ENCODE peak calls at places on chromosomes 5 and 9, in ten cellular contexts. K, W, G, N, X, E, S, V, R and A are unnamed samples.

GRCh38 chr9:107569171-107569570 is 79.6 kb upstream of the KLF4 start:
- DNase-seq in G (no peak), W (no peak), N (no peak), V (no peak), R (no peak), K (peak), X (no peak), E (no peak), S (no peak), A (no peak)

GRCh38 chr5:58491216-58491892 is at the start of gene GAPT:
- DNase-seq in W (no peak), G (no peak), E (no peak), V (no peak), S (no peak), X (no peak), R (no peak), K (no peak), N (no peak), A (no peak)

GRCh38 chr5:77910789-77911188 is 134.7 kb upstream of the TBCA start:
- DNase-seq in G (no peak), R (no peak), E (no peak), N (no peak), S (no peak), K (no peak), W (no peak), V (no peak), X (no peak), A (no peak)

GRCh38 chr5:115333164-115333563 is 36.7 kb upstream of the CCDC112 start:
- DNase-seq in N (no peak), E (no peak), V (no peak), K (peak), X (peak), R (no peak), W (no peak), G (no peak), S (no peak), A (no peak)

GRCh38 chr5:109685916-109686315 is 3.8 kb upstream of the MAN2A1 start:
- DNase-seq in V (no peak), W (no peak), K (no peak), G (no peak), S (no peak), R (no peak), N (no peak), X (no peak), E (no peak), A (no peak)

GRCh38 chr9:78133751-78134150 is 102.1 kb upstream of the CEP78 start:
- DNase-seq in G (no peak), E (no peak), K (no peak), N (peak), V (no peak), X (no peak), W (no peak), R (no peak), S (no peak), A (no peak)

GRCh38 chr9:13817754-13818278 is 496.1 kb downstream of the NFIB start:
- DNase-seq in W (no peak), N (no peak), X (no peak), K (peak), E (peak), S (no peak), R (no peak), G (no peak), V (no peak), A (no peak)

GRCh38 chr9:82271099-82271498 is 282.5 kb downstream of the SPATA31D1 start:
- DNase-seq in X (no peak), S (no peak), K (peak), R (no peak), E (peak), V (peak), W (no peak), N (no peak), G (no peak), A (peak)

GRCh38 chr5:87746891-87747366 is 334.2 kb upstream of the CCNH start:
- DNase-seq in S (no peak), V (no peak), R (no peak), G (no peak), K (peak), E (no peak), W (no peak), X (no peak), N (no peak), A (no peak)

GRCh38 chr9:38687389-38687842 is 32.5 kb downstream of the FAM240B start:
- DNase-seq in G (no peak), V (no peak), W (no peak), X (no peak), N (peak), E (peak), K (peak), S (peak), R (peak), A (peak)

GRCh38 chr9:135209852-135210251 is 122.4 kb downstream of the OLFM1 start:
- DNase-seq in S (no peak), W (no peak), E (peak), X (no peak), R (no peak), N (no peak), V (no peak), K (no peak), G (no peak), A (no peak)

GRCh38 chr5:21424907-21425306 is 1428.2 kb downstream of the CDH12 start:
- DNase-seq in V (no peak), X (peak), N (no peak), E (no peak), S (no peak), R (no peak), G (no peak), W (no peak), K (peak), A (no peak)

GRCh38 chr9:109311731-109312130 is 9.1 kb downstream of the EPB41L4B start:
- DNase-seq in R (no peak), S (no peak), X (no peak), N (no peak), G (no peak), W (peak), E (peak), V (no peak), K (no peak), A (no peak)

GRCh38 chr5:179301376-179301775 is 43.9 kb downstream of the ADAMTS2 start:
- DNase-seq in G (no peak), X (no peak), S (no peak), N (no peak), R (no peak), W (no peak), V (no peak), E (no peak), K (no peak), A (no peak)

GRCh38 chr5:75363726-75364495 is 26.9 kb downstream of the HMGCR start:
- DNase-seq in V (no peak), R (peak), E (no peak), W (peak), S (no peak), N (peak), X (no peak), K (peak), G (peak), A (no peak)

GRCh38 chr5:123916331-123917121 is 404.5 kb downstream of the CSNK1G3 start:
- DNase-seq in K (peak), E (peak), R (no peak), G (no peak), N (peak), W (no peak), X (peak), S (no peak), V (peak), A (peak)

GRCh38 chr9:133928248-133928764 is 63.8 kb downstream of the VAV2 start:
- DNase-seq in V (no peak), E (no peak), X (no peak), G (no peak), N (no peak), W (no peak), S (no peak), K (peak), R (no peak), A (no peak)

GRCh38 chr5:134188092-134188491 is 11.3 kb upstream of the SKP1 start:
- DNase-seq in E (no peak), G (no peak), V (no peak), N (no peak), K (no peak), S (no peak), W (no peak), X (no peak), R (no peak), A (no peak)

GRCh38 chr5:170445936-170446335 is 56.8 kb upstream of the KCNMB1 start:
- DNase-seq in N (no peak), V (no peak), E (no peak), X (no peak), W (no peak), S (no peak), G (no peak), R (no peak), K (no peak), A (no peak)

GRCh38 chr5:9009931-9010652 is 535.8 kb downstream of the SEMA5A start:
- DNase-seq in S (no peak), X (no peak), W (no peak), V (no peak), N (peak), E (peak), R (no peak), K (peak), G (no peak), A (no peak)

GRCh38 chr5:83721878-83722779 is 1.5 kb upstream of the HAPLN1 start:
- DNase-seq in V (peak), E (peak), S (peak), R (peak), W (peak), G (peak), K (peak), N (no peak), X (peak), A (no peak)

GRCh38 chr9:112168197-112168596 is 6.9 kb downstream of the SUSD1 start:
- DNase-seq in N (no peak), K (no peak), G (no peak), X (no peak), S (no peak), R (no peak), E (no peak), V (no peak), W (no peak), A (no peak)

GRCh38 chr9:95645992-95646391 is 129.2 kb upstream of the PTCH1 start:
- DNase-seq in S (no peak), G (no peak), X (no peak), E (peak), V (no peak), N (peak), R (no peak), K (peak), W (no peak), A (no peak)

GRCh38 chr5:85340790-85341189 is 956.1 kb upstream of the EDIL3 start:
- DNase-seq in N (no peak), X (no peak), V (no peak), W (no peak), K (no peak), G (no peak), E (no peak), S (no peak), R (no peak), A (no peak)

GRCh38 chr5:36874465-36874864 is 2.1 kb upstream of the NIPBL start:
- DNase-seq in E (no peak), K (no peak), V (no peak), S (no peak), R (no peak), G (no peak), W (no peak), X (peak), N (peak), A (no peak)

GRCh38 chr9:36485647-36486453 is 85.8 kb upstream of the RNF38 start:
- DNase-seq in W (peak), R (peak), G (peak), S (no peak), X (peak), V (no peak), E (no peak), N (peak), K (peak), A (no peak)

GRCh38 chr5:57551974-57552537 is 69.4 kb upstream of the ACTBL2 start:
- DNase-seq in R (no peak), N (no peak), E (no peak), G (no peak), K (peak), V (no peak), S (no peak), X (no peak), W (no peak), A (no peak)

GRCh38 chr5:134578578-134579283 is 53.3 kb downstream of the JADE2 start:
- DNase-seq in S (peak), W (no peak), V (no peak), N (no peak), R (no peak), G (no peak), K (no peak), E (no peak), X (no peak), A (no peak)

GRCh38 chr9:121559183-121559582 is 59.5 kb upstream of the GGTA1 start:
- DNase-seq in X (no peak), K (peak), W (no peak), S (no peak), E (peak), V (no peak), G (no peak), N (no peak), R (no peak), A (peak)

GRCh38 chr9:107636596-107637405 is 147.2 kb upstream of the KLF4 start:
- DNase-seq in R (no peak), W (no peak), N (no peak), X (no peak), S (no peak), G (no peak), K (no peak), V (no peak), E (no peak), A (no peak)

GRCh38 chr9:32635362-32635761 is at the start of gene TAF1L:
- DNase-seq in X (no peak), W (no peak), E (no peak), N (no peak), G (no peak), K (no peak), S (no peak), R (no peak), V (no peak), A (no peak)

GRCh38 chr5:171961117-171961516 is 45.3 kb downstream of the FBXW11 start:
- DNase-seq in K (no peak), X (no peak), N (no peak), S (no peak), G (no peak), E (peak), V (no peak), R (no peak), W (no peak), A (no peak)

GRCh38 chr5:95841914-95842812 is 19.6 kb upstream of the GLRX start:
- DNase-seq in R (no peak), K (no peak), E (peak), X (no peak), W (no peak), S (no peak), V (no peak), G (no peak), N (peak), A (no peak)

GRCh38 chr5:95845401-95845800 is 22.9 kb upstream of the GLRX start:
- DNase-seq in K (no peak), W (no peak), E (no peak), N (no peak), G (no peak), S (no peak), X (peak), R (no peak), V (no peak), A (no peak)

GRCh38 chr5:95843733-95844223 is 21.3 kb upstream of the GLRX start:
- DNase-seq in K (no peak), X (no peak), E (peak), N (peak), R (no peak), G (no peak), V (no peak), W (no peak), S (no peak), A (no peak)

GRCh38 chr5:95840969-95841368 is 18.4 kb upstream of the GLRX start:
- DNase-seq in X (no peak), S (no peak), R (no peak), N (no peak), K (no peak), G (no peak), V (no peak), E (no peak), W (no peak), A (no peak)

DNA sequence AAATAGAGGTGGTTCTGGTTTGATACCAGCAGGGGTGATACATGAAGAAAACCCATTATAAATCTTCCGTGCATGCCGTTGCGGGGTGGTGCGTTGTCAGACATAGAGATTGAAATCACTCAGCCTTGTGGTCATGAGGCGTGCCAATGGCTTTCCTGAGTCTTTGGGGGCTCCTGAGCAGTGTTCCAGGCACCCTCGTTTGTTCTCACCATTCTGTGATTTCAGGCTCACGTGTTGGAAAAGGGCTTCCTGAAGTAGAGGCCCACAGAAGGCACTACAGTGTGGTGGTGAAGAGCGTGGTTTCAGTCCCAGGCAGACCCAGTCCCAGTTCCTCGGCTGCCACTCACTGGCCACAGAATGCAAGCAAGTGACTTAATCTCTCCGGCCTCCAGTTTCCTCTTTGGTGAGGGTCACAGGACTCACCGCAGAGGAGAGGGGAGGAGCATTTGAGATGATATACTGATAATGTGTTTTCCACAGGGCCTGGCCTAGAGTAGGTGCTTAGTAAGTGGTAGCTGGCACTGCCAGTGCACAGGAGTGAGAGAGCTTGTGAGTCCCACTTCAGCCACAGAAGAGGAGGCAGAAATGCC is 20.5 kb upstream of the GLRX start:
- DNase-seq in W (peak), R (peak), S (no peak), G (peak), E (peak), V (no peak), N (peak), K (peak), X (no peak), A (no peak)
- TF ChIP-seq CTCF in W (peak), R (no peak), S (no peak), G (no peak), E (peak), V (no peak), N (no peak), K (no peak), X (no peak), A (peak)

GRCh38 chr5:126692971-126693370 is 84.0 kb upstream of the LMNB1 start:
- DNase-seq in V (no peak), S (no peak), R (no peak), W (no peak), X (no peak), N (no peak), K (no peak), E (no peak), G (no peak), A (no peak)

GRCh38 chr5:126694403-126694802 is 82.5 kb upstream of the LMNB1 start:
- DNase-seq in X (no peak), E (no peak), W (no peak), V (no peak), N (no peak), G (no peak), K (peak), S (no peak), R (no peak), A (no peak)

GRCh38 chr5:126693806-126694205 is 83.1 kb upstream of the LMNB1 start:
- DNase-seq in W (no peak), R (no peak), E (no peak), K (no peak), V (no peak), X (no peak), S (no peak), G (no peak), N (no peak), A (no peak)

DNA sequence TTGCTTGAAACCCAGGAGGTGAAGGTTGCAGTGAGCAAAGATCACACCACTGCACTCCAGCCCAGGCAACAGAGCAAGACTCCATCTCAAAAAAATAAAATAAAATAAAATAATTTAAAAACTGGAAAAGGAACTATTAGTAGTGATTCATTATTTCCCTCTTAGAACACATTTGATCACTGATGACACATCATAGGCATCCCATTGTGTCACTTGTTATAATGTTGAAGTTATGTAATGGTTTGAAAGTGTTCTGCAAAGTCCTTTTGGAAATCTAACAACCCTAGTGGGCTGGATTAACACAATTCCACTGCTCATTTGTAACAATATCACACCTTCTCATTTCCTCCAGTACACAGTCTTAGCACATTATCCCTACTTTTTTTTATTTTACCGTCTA is 81.9 kb upstream of the LMNB1 start:
- DNase-seq in N (no peak), E (peak), R (no peak), X (no peak), G (no peak), K (peak), W (no peak), V (no peak), S (no peak), A (no peak)
- TF ChIP-seq CTCF in N (no peak), E (no peak), R (no peak), X (no peak), G (no peak), K (no peak), W (no peak), V (no peak), S (no peak), A (no peak)

DNA sequence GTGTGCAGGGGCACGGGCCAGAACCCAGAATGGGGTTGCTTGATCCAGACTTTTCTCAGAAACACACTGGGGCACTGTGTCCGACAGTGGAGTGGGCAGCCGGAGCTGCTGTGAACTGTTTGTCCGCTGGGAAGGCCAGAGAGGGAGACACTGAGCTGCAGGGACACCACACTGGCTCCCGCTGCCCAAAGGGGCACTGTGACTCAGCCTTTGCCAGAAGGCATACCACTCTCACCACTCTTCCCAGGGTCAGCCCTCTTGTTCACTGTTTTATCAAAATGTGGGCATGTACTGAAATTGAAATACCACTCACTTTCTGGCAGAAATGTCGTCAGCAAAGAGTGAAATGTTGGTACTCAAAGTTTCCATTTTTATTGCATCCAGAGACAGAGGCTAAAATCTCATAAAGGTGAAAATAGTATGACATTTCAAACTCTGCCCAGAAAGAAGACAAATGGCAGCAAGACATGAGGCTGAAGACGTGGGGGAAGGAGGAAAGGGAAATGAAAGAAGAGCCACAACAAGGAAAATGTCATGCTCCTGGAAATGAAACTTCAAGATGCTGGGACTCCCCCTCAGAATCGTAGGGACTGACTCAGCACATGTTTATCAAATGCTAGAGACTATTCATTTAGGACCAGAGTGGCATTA is 4.5 kb upstream of the IL7R start:
- DNase-seq in R (peak), X (no peak), N (peak), V (no peak), W (no peak), G (no peak), K (peak), E (no peak), S (peak), A (no peak)
- TF ChIP-seq CTCF in R (peak), X (no peak), N (no peak), V (no peak), W (peak), G (no peak), K (no peak), E (no peak), S (no peak), A (no peak)

GRCh38 chr5:150779397-150780179 is 1.0 kb downstream of the SMIM3 start:
- DNase-seq in G (no peak), X (no peak), E (peak), N (peak), W (no peak), S (no peak), K (peak), V (no peak), R (peak), A (no peak)
- TF ChIP-seq CTCF in G (no peak), X (peak), E (no peak), N (no peak), W (no peak), S (no peak), K (no peak), V (no peak), R (peak), A (no peak)

GRCh38 chr5:142149363-142149762 is 40.8 kb downstream of the NDFIP1 start:
- DNase-seq in V (no peak), R (no peak), X (no peak), G (no peak), E (no peak), S (no peak), N (no peak), W (no peak), K (no peak), A (no peak)
- TF ChIP-seq CTCF in V (no peak), R (no peak), X (no peak), G (no peak), E (no peak), S (no peak), N (no peak), W (no peak), K (no peak), A (no peak)

GRCh38 chr9:15423328-15423985 is 781 bp downstream of the SNAPC3 start:
- DNase-seq in G (no peak), N (peak), R (no peak), S (no peak), W (no peak), E (peak), V (no peak), X (peak), K (peak), A (no peak)
- TF ChIP-seq CTCF in G (no peak), N (peak), R (no peak), S (no peak), W (no peak), E (peak), V (peak), X (no peak), K (peak), A (peak)